ENCODE peak calls at places on chromosomes 5 and 9, in ten cellular contexts. C is heart left ventricle, I is NCI-H2029, G is NCI-H345, H is posterior cingulate gyrus, A is ureter, J is endothelial cell, F is cerebellar cortex, R is GM06990, X is lung. Q is an unnamed sample.

GRCh38 chr5:61687371-61687770 is 355.3 kb downstream of the ZSWIM6 start:
- DNase-seq in C (no peak), I (no peak), G (no peak), H (no peak), A (no peak), J (no peak), F (no peak), R (no peak), X (no peak), Q (no peak)

GRCh38 chr5:151005975-151006576 is 14.3 kb upstream of the GPX3 start:
- DNase-seq in C (peak; percentile 88), I (no peak), G (no peak), H (no peak), A (peak; percentile 88), J (no peak), F (no peak), R (no peak), X (peak; percentile 66), Q (peak; percentile 74)

GRCh38 chr9:1709347-1709746 is 305.8 kb upstream of the SMARCA2 start:
- DNase-seq in C (no peak), I (no peak), G (no peak), H (no peak), A (no peak), J (no peak), F (peak; percentile 6), R (no peak), X (no peak), Q (no peak)

GRCh38 chr5:172901012-172901780 is 58.0 kb upstream of the RPL26L1 start:
- DNase-seq in C (peak; percentile 80), I (no peak), G (no peak), H (no peak), A (peak; percentile 79), J (no peak), F (peak; percentile 57), R (no peak), X (no peak), Q (peak; percentile 88)

GRCh38 chr5:37834542-37835399 is 5.1 kb downstream of the GDNF start:
- DNase-seq in C (no peak), I (no peak), G (no peak), H (no peak), A (no peak), J (peak; percentile 35), F (no peak), R (no peak), X (no peak), Q (no peak)

GRCh38 chr9:136666364-136667216 is 3.9 kb downstream of the EGFL7 start:
- DNase-seq in C (no peak), I (no peak), G (no peak), H (no peak), A (no peak), J (no peak), F (no peak), R (no peak), X (no peak), Q (peak; percentile 28)

GRCh38 chr5:175895701-175896102 is 24.3 kb downstream of the CPLX2 start:
- DNase-seq in C (peak; percentile 32), I (no peak), G (no peak), H (no peak), A (no peak), J (no peak), F (no peak), R (peak; percentile 34), X (no peak), Q (no peak)

GRCh38 chr9:123487944-123488343 is 131.9 kb downstream of the CRB2 start:
- DNase-seq in C (no peak), I (no peak), G (peak; percentile 69), H (no peak), A (no peak), J (no peak), F (no peak), R (no peak), X (no peak), Q (no peak)

GRCh38 chr5:127985811-127986325 is 97.7 kb upstream of the SLC12A2 start:
- DNase-seq in C (no peak), I (no peak), G (no peak), H (no peak), A (no peak), J (no peak), F (no peak), R (no peak), X (no peak), Q (no peak)

GRCh38 chr9:81601639-81602623 is 87.4 kb downstream of the TLE1 start:
- DNase-seq in C (no peak), I (no peak), G (no peak), H (no peak), A (no peak), J (peak; percentile 55), F (no peak), R (no peak), X (no peak), Q (no peak)